ENCODE peak calls at places on chromosomes 1 and 21, in nine cellular contexts. Q is CD8-positive, alpha-beta memory T cell; Z is cardiac muscle cell; O is fibroblast of lung; I is left ventricle myocardium inferior; E is PC-3; U is esophagus squamous epithelium; F is Panc1; K is CD4-positive, alpha-beta memory T cell. R is an unnamed sample. For H3K36me3, the result is how much of the 10 kb centered on the place peaks cover.

GRCh38 chr1:12434174-12434573 is 183.8 kb downstream of the DHRS3 start:
- DNase-seq in Z (peak), E (peak), O (peak), I (no peak), U (no peak), K (peak), Q (peak), F (no peak), R (peak)

GRCh38 chr1:3864884-3865283 is 7.6 kb downstream of the DFFB start:
- DNase-seq in U (no peak), E (peak), Z (no peak), Q (no peak), F (no peak), I (no peak), O (no peak), K (no peak), R (no peak)

GRCh38 chr21:32088471-32088870 is 190.4 kb downstream of the MIS18A start:
- DNase-seq in I (no peak), F (no peak), Z (no peak), Q (no peak), U (no peak), O (no peak), E (no peak), K (no peak), R (no peak)

GRCh38 chr1:110513511-110513910 is 5.5 kb downstream of the KCNA10 start:
- DNase-seq in F (no peak), Q (no peak), Z (no peak), U (no peak), K (no peak), O (no peak), I (no peak), E (peak), R (no peak)

GRCh38 chr21:39775816-39776215 is 30.8 kb downstream of the IGSF5 start:
- DNase-seq in U (no peak), E (no peak), I (no peak), O (no peak), Q (no peak), F (no peak), Z (no peak), K (no peak), R (no peak)

GRCh38 chr1:205314986-205315618 is 6.4 kb downstream of the NUAK2 start:
- DNase-seq in I (no peak), Q (no peak), F (no peak), Z (no peak), U (no peak), K (no peak), E (no peak), O (no peak), R (peak)

GRCh38 chr1:1021010-1021845 is 1.3 kb downstream of the AGRN start:
- DNase-seq in I (peak), O (peak), K (no peak), U (no peak), Z (peak), E (peak), Q (no peak), F (no peak), R (no peak)

GRCh38 chr1:151352001-151352718 is 5.1 kb upstream of the RFX5 start:
- DNase-seq in E (peak), K (no peak), I (no peak), Q (no peak), F (no peak), Z (peak), U (no peak), O (no peak), R (no peak)

GRCh38 chr1:7873801-7874795 is 21.2 kb upstream of the UTS2 start:
- DNase-seq in O (no peak), Z (no peak), I (no peak), Q (no peak), F (no peak), U (no peak), K (no peak), E (no peak), R (no peak)

GRCh38 chr1:91201174-91201573 is 179.3 kb upstream of the ZNF644 start:
- DNase-seq in U (no peak), O (peak), Z (peak), I (no peak), E (no peak), K (no peak), Q (no peak), F (no peak), R (no peak)

GRCh38 chr21:34333150-34333739 is 30.6 kb upstream of the KCNE2 start:
- DNase-seq in Q (no peak), E (no peak), F (no peak), K (no peak), U (no peak), Z (no peak), I (no peak), O (no peak), R (no peak)

GRCh38 chr21:38496224-38496623 is 2.1 kb downstream of the ERG start:
- DNase-seq in Q (no peak), F (no peak), O (no peak), E (no peak), K (no peak), I (no peak), U (no peak), Z (no peak), R (no peak)

GRCh38 chr21:38498057-38498833 is at the start of gene ERG:
- DNase-seq in Z (peak), U (no peak), I (peak), E (no peak), F (no peak), Q (no peak), K (no peak), O (no peak), R (no peak)

GRCh38 chr21:38495242-38495641 is 3.0 kb downstream of the ERG start:
- DNase-seq in O (no peak), I (no peak), Z (no peak), F (no peak), Q (no peak), K (no peak), U (no peak), E (no peak), R (no peak)

GRCh38 chr21:38500073-38500472 is 1.8 kb upstream of the ERG start:
- DNase-seq in F (no peak), O (no peak), Z (no peak), Q (no peak), U (no peak), I (no peak), E (no peak), K (no peak), R (no peak)

GRCh38 chr21:38499296-38499695 is 1.0 kb upstream of the ERG start:
- DNase-seq in U (no peak), F (no peak), E (no peak), Z (no peak), O (no peak), Q (no peak), K (no peak), I (no peak), R (no peak)
- H3K27ac ChIP-seq in U (peak), F (no peak), E (no peak), Z (no peak), O (no peak), Q (no peak), K (no peak), I (peak), R (no peak)

DNA sequence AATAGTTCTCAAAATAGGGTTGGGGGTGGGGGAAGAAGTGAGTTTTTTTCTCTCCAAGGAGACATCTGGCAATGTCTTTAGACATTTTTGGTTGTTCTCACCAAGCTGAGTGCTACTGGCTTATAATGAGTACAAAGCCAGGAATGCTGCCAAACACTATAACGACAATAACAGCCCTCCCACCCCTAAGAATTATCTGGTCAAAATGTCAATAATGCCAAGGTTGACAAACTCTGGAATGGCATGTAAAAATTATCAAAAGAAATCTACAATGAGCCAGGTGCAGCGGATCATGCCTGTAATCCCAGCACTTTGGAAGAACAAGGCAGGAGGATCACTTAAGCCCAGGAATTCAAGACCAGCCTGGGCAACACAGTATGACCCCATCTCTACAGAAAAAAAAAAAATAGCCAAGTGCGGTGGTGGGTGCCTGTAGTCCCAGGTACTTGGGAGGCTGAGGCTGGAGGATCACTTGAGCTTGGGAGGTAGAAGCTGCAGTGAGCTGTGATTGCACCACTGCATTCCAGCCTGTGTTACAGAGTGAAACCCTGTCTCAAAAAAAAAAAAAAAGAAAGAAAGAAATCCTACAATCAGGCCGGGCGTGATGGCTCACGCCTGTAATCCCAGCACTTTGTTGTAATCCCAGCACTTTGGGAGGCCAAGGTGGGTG is 2.5 kb downstream of the ATP5PF start:
- DNase-seq in Z (peak), I (no peak), O (no peak), E (peak), Q (no peak), K (no peak), U (no peak), F (no peak), R (no peak)
- H3K36me3 ChIP-seq in Z (under half), I (under half), O (under half), E (under half), Q (under half), K (under half), U (under half), F (under half), R (under half)

GRCh38 chr1:221850788-221851187 is 108.9 kb upstream of the DUSP10 start:
- DNase-seq in O (no peak), F (no peak), Z (no peak), Q (no peak), I (no peak), K (no peak), U (no peak), E (no peak), R (no peak)
- H3K27ac ChIP-seq in O (no peak), F (no peak), Z (no peak), Q (no peak), I (no peak), K (no peak), U (no peak), E (no peak), R (no peak)

DNA sequence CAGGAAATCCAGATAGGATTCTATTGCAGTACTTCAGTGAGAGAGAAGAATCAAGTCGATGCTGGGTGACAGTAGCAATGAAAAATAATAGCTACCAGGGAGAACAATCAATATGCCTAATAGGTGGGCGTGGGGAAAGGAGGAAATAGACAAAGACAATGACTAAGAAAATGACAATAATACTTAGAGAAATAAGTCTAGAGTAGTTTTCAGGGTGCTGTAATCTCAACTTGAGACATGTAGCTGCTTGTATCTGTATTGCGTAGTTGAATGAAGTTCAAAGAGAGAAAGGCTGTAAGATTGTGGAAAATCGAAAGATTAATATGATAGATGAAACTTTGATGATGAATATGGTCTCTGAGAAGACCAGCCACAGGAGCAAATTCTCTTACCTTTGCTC is 2.6 kb downstream of the STXBP3 start:
- DNase-seq in O (no peak), K (no peak), E (no peak), Z (no peak), F (no peak), I (no peak), U (no peak), Q (no peak), R (no peak)
- H3K36me3 ChIP-seq in O (under half), K (under half), E (under half), Z (under half), F (under half), I (under half), U (under half), Q (under half), R (under half)

R was measured in CD8-positive, alpha-beta T cell.